ENCODE peak calls at places on chromosomes 2 and 18, in five cellular contexts. R is left ventricle myocardium inferior, L is sigmoid colon, S is right atrium auricular region, A is Panc1. E is an unnamed sample. For H3K27me3, the result is how much of the 10 kb centered on the place peaks cover.

GRCh38 chr18:35029103-35029502 is 12.1 kb upstream of the MAPRE2 start:
- DNase-seq in R (peak), A (no peak), S (no peak), L (no peak), E (no peak)

GRCh38 chr2:217218269-217219140 is 358.6 kb upstream of the TNP1 start:
- DNase-seq in A (no peak), S (no peak), R (no peak), L (no peak), E (no peak)

GRCh38 chr18:58012356-58012755 is 31.7 kb upstream of the NEDD4L start:
- DNase-seq in S (no peak), L (no peak), A (no peak), R (no peak), E (no peak)

GRCh38 chr2:159946326-159946992 is 116.0 kb downstream of the PLA2R1 start:
- DNase-seq in A (no peak), S (no peak), L (no peak), R (no peak), E (no peak)

GRCh38 chr2:235740821-235741220 is 247.0 kb downstream of the AGAP1 start:
- DNase-seq in A (no peak), L (no peak), S (no peak), R (no peak), E (peak)

GRCh38 chr18:23740105-23740830 is 51.0 kb downstream of the LAMA3 start:
- DNase-seq in S (no peak), A (no peak), L (no peak), R (no peak), E (no peak)

GRCh38 chr18:62335494-62335893 is 10.4 kb downstream of the TNFRSF11A start:
- DNase-seq in L (no peak), R (no peak), S (no peak), A (no peak), E (no peak)

GRCh38 chr2:205682239-205683021 is at the start of gene NRP2:
- DNase-seq in S (peak), R (peak), A (no peak), L (peak), E (peak)

GRCh38 chr2:68936462-68936861 is 16.2 kb downstream of the GKN2 start:
- DNase-seq in R (no peak), L (no peak), S (no peak), A (no peak), E (no peak)

GRCh38 chr2:201532686-201533304 is 81.3 kb downstream of the STRADB start:
- DNase-seq in A (no peak), L (no peak), R (no peak), S (no peak), E (no peak)

GRCh38 chr2:228771719-228772254 is 499.3 kb downstream of the PID1 start:
- DNase-seq in R (no peak), S (no peak), L (no peak), A (no peak), E (no peak)

GRCh38 chr2:208103616-208104015 is 20.7 kb downstream of the CRYGD start:
- DNase-seq in A (no peak), R (no peak), S (no peak), L (no peak), E (peak)

GRCh38 chr18:70288171-70288850 is 534 bp upstream of the SOCS6 start:
- DNase-seq in S (no peak), L (peak), R (peak), A (no peak), E (peak)

GRCh38 chr2:134669731-134670669 is 48.8 kb downstream of the TMEM163 start:
- DNase-seq in R (no peak), S (no peak), A (no peak), L (no peak), E (no peak)

GRCh38 chr2:45024600-45025291 is 15.5 kb upstream of the SIX2 start:
- DNase-seq in S (peak), L (no peak), R (no peak), A (peak), E (peak)

GRCh38 chr2:8252997-8253694 is 428.7 kb upstream of the ID2 start:
- DNase-seq in R (no peak), S (no peak), A (no peak), L (no peak), E (no peak)

GRCh38 chr2:204544961-204545860 is at the start of gene PARD3B:
- DNase-seq in R (peak), L (peak), S (peak), A (no peak), E (peak)

GRCh38 chr2:120678251-120678650 is 57.4 kb upstream of the GLI2 start:
- DNase-seq in A (no peak), R (no peak), L (peak), S (no peak), E (no peak)
- H3K27me3 ChIP-seq in A (under half), R (half or more), L (under half), S (under half), E (under half)

GRCh38 chr2:86789687-86790133 is 1.0 kb downstream of the CD8A start:
- DNase-seq in L (no peak), R (no peak), S (no peak), A (no peak), E (peak)
- H3K27me3 ChIP-seq in L (half or more), R (half or more), S (under half), A (under half), E (half or more)

GRCh38 chr2:113276216-113276905 is 2.4 kb downstream of the PAX8 start:
- DNase-seq in L (no peak), A (no peak), R (no peak), S (no peak), E (peak)

GRCh38 chr2:113272463-113272862 is 6.3 kb downstream of the PAX8 start:
- DNase-seq in S (no peak), R (no peak), L (no peak), A (no peak), E (no peak)

GRCh38 chr2:113275556-113276215 is 3.0 kb downstream of the PAX8 start:
- DNase-seq in R (no peak), A (no peak), S (no peak), L (no peak), E (peak)

GRCh38 chr2:113273031-113273551 is 5.6 kb downstream of the PAX8 start:
- DNase-seq in R (no peak), A (no peak), S (no peak), L (no peak), E (peak)

DNA sequence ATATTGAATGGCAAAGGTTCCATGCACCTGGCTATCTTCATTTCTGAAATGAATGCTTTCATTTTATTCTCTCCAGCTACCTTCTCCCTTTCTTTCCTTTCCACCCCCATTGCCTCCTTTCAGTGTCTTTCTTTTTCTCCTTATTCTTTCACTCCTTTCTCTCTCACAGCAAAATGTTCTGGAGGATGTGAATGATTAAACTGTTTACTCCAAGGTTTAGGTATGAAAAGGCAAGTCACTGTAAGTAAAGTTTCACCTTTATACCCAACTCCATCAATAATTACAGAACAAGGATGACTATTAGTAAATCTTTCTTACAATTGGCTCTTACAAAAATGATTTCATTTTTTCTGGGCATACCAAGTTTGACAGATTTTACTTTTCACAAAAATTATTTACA is 4.3 kb downstream of the PAX8 start:
- DNase-seq in A (no peak), R (no peak), S (no peak), L (no peak), E (no peak)
- H3K27me3 ChIP-seq in A (under half), R (half or more), S (under half), L (half or more), E (half or more)

DNA sequence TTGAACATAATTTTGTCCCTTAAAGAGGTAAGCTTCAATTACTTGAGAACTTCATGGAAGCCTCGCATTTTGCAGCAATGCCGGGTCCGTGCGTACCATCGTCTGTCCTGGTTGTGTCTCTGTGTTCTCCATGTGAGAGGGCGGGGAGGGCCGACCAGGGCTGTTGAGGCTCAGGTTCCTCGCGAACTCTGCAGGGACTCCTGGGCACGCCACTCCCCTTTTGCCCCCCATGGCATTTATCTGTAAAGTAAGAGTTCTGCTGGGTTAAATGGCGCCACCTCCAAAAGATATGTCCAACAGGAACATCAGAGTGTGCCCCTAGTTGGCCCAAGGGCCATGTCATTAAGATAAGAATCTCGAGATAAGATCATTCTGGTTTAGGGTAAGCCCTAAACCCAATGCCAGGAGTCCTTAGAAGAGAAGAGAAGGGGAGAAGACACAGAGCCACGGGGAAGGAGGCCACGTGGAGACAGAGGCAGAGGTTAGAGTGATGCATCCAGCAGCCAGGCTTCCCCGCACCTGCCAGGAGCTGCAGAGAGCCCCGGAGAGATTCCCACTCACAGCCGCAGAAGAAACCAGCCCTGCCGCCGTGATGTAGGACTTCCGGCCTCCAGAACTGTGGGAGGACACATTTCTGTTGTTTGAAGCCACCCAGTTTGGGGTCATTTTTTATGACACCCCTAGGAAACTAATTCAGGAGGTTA is 156.2 kb downstream of the TWIST2 start:
- DNase-seq in R (no peak), A (no peak), L (peak), S (no peak), E (peak)
- H3K27me3 ChIP-seq in R (half or more), A (under half), L (under half), S (under half), E (under half)